ENCODE peak calls at places on chromosomes 7 and 10, in four cellular contexts. One of them, this sample, is unnamed.

GRCh38 chr10:11212686-11213085 is 195.0 kb downstream of the CELF2 start:
- DNase-seq in neural crest cell: no peak
- DNase-seq in ovary: no peak
- DNase-seq in BE2C: no peak
- DNase-seq in this sample: no peak

GRCh38 chr7:34497153-34497777 is 160.8 kb upstream of the NPSR1 start:
- DNase-seq in neural crest cell: peak
- DNase-seq in BE2C: peak
- DNase-seq in ovary: no peak
- DNase-seq in this sample: no peak

GRCh38 chr7:156218544-156219306 is 406.5 kb upstream of the SHH start:
- DNase-seq in neural crest cell: no peak
- DNase-seq in ovary: no peak
- DNase-seq in BE2C: no peak
- DNase-seq in this sample: no peak

GRCh38 chr10:102113261-102113955 is 6.8 kb downstream of the LDB1 start:
- DNase-seq in neural crest cell: no peak
- DNase-seq in BE2C: no peak
- DNase-seq in ovary: no peak
- DNase-seq in this sample: peak

GRCh38 chr10:24579911-24580310 is 143.8 kb downstream of the ARHGAP21 start:
- DNase-seq in neural crest cell: no peak
- DNase-seq in ovary: no peak
- DNase-seq in BE2C: no peak
- DNase-seq in this sample: no peak

GRCh38 chr7:1246170-1246870 is 13.6 kb downstream of the UNCX start:
- DNase-seq in ovary: no peak
- DNase-seq in BE2C: no peak
- DNase-seq in neural crest cell: no peak
- DNase-seq in this sample: no peak

GRCh38 chr10:78900715-78901430 is 167.9 kb upstream of the ZMIZ1 start:
- DNase-seq in BE2C: no peak
- DNase-seq in ovary: no peak
- DNase-seq in neural crest cell: no peak
- DNase-seq in this sample: no peak

GRCh38 chr7:102101111-102101551 is 185.5 kb upstream of the SH2B2 start:
- DNase-seq in ovary: peak
- DNase-seq in BE2C: no peak
- DNase-seq in neural crest cell: no peak
- DNase-seq in this sample: no peak

GRCh38 chr10:102605712-102606111 is 38.6 kb upstream of the TRIM8 start:
- DNase-seq in BE2C: no peak
- DNase-seq in neural crest cell: no peak
- DNase-seq in ovary: no peak
- DNase-seq in this sample: no peak

GRCh38 chr7:100893910-100894763 is 1.6 kb downstream of the ACHE start:
- DNase-seq in BE2C: no peak
- DNase-seq in neural crest cell: no peak
- DNase-seq in ovary: peak
- DNase-seq in this sample: no peak

GRCh38 chr7:27164381-27165088 is 802 bp downstream of the HOXA9 start:
- DNase-seq in ovary: no peak
- DNase-seq in BE2C: no peak
- DNase-seq in neural crest cell: no peak
- DNase-seq in this sample: no peak

GRCh38 chr7:2870471-2870941 is 26.4 kb upstream of the GNA12 start:
- DNase-seq in neural crest cell: no peak
- DNase-seq in BE2C: peak
- DNase-seq in ovary: peak
- DNase-seq in this sample: peak

GRCh38 chr7:90945104-90945752 is 319.0 kb upstream of the FZD1 start:
- DNase-seq in neural crest cell: no peak
- DNase-seq in ovary: no peak
- DNase-seq in BE2C: no peak
- DNase-seq in this sample: peak

GRCh38 chr7:15461576-15461975 is 100.2 kb downstream of the AGMO start:
- DNase-seq in neural crest cell: no peak
- DNase-seq in ovary: no peak
- DNase-seq in BE2C: no peak
- DNase-seq in this sample: peak

GRCh38 chr7:75896803-75897327 is 18.0 kb downstream of the RHBDD2 start:
- DNase-seq in BE2C: no peak
- DNase-seq in ovary: peak
- DNase-seq in neural crest cell: no peak
- DNase-seq in this sample: no peak

GRCh38 chr10:46520381-46520780 is 36.1 kb downstream of the GPRIN2 start:
- DNase-seq in ovary: peak
- DNase-seq in neural crest cell: no peak
- DNase-seq in BE2C: no peak
- DNase-seq in this sample: no peak

GRCh38 chr10:480928-481551 is 208.4 kb downstream of the DIP2C start:
- DNase-seq in neural crest cell: no peak
- DNase-seq in BE2C: peak
- DNase-seq in ovary: no peak
- DNase-seq in this sample: peak

GRCh38 chr7:44184221-44184873 is 4.9 kb downstream of the GCK start:
- DNase-seq in BE2C: no peak
- DNase-seq in neural crest cell: no peak
- DNase-seq in ovary: no peak
- DNase-seq in this sample: peak

GRCh38 chr10:98041352-98042043 is 11.1 kb upstream of the CRTAC1 start:
- DNase-seq in BE2C: peak
- DNase-seq in ovary: no peak
- DNase-seq in neural crest cell: peak
- DNase-seq in this sample: peak

GRCh38 chr10:102066421-102067068 is 1.4 kb downstream of the HPS6 start:
- DNase-seq in neural crest cell: no peak
- DNase-seq in BE2C: no peak
- DNase-seq in ovary: no peak
- DNase-seq in this sample: no peak

GRCh38 chr10:4939224-4940072 is 23.8 kb upstream of the AKR1C1 start:
- DNase-seq in neural crest cell: no peak
- DNase-seq in ovary: no peak
- DNase-seq in BE2C: no peak
- DNase-seq in this sample: peak

GRCh38 chr10:1670541-1671365 is 66.6 kb downstream of the ADARB2 start:
- DNase-seq in neural crest cell: no peak
- DNase-seq in BE2C: no peak
- DNase-seq in ovary: no peak
- DNase-seq in this sample: no peak

DNA sequence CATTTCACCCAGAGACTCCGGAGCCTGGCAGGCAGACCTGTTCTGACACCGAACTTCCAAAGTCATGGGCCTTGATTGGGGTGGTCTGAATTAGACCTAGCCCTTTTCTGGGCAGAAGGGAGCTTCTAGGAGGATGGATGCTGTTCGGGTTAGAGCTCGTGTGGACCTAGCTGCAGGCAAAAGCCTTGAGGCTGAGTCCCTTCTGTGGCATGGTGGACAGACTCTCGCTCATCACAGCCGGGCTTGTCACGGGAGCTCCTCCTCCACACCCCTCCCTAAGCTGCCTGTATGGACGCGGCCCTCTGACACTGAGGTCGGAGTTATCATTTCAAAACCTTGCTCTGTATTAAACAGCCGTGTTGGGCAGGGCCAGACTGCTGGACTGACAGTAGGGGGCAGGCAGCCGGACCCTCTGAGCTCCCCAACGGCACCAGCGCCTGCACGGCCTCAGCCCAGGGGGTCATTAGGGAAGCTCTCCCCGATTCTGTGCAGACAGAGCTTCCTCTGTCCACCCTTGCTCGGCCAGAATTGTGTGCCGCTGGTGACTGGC is 2.2 kb downstream of the IRF5 start:
- DNase-seq in BE2C: no peak
- DNase-seq in neural crest cell: no peak
- DNase-seq in ovary: no peak
- DNase-seq in this sample: no peak
- TF ChIP-seq CTCF in BE2C: no peak
- TF ChIP-seq CTCF in neural crest cell: no peak
- TF ChIP-seq CTCF in ovary: no peak
- TF ChIP-seq CTCF in this sample: no peak

GRCh38 chr10:17409170-17409733 is 45.1 kb downstream of the ST8SIA6 start:
- DNase-seq in neural crest cell: no peak
- DNase-seq in ovary: no peak
- DNase-seq in BE2C: no peak
- DNase-seq in this sample: no peak
- TF ChIP-seq CTCF in neural crest cell: peak
- TF ChIP-seq CTCF in ovary: no peak
- TF ChIP-seq CTCF in BE2C: peak
- TF ChIP-seq CTCF in this sample: peak

DNA sequence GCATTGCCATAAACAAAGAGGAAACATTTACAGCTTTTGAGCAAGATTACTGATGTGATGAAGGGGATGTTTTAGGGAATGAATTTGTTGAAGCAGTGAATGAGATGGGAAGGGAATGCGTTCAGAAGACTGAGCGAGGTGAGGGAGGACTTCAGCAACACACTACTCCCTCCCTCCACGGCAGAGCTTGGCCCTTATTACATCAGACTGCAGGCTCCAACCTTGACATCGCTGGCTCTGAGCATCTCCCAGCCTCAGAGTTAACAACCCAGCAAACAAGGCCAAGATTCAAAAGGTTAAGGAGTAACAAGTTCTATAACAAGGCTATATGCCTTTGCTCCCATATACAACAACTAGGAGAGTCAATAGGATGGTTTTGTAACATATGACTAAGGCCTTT is 164.4 kb downstream of the ELMO1 start:
- DNase-seq in BE2C: no peak
- DNase-seq in ovary: peak
- DNase-seq in neural crest cell: no peak
- DNase-seq in this sample: no peak
- TF ChIP-seq CTCF in BE2C: no peak
- TF ChIP-seq CTCF in ovary: no peak
- TF ChIP-seq CTCF in neural crest cell: no peak
- TF ChIP-seq CTCF in this sample: no peak

DNA sequence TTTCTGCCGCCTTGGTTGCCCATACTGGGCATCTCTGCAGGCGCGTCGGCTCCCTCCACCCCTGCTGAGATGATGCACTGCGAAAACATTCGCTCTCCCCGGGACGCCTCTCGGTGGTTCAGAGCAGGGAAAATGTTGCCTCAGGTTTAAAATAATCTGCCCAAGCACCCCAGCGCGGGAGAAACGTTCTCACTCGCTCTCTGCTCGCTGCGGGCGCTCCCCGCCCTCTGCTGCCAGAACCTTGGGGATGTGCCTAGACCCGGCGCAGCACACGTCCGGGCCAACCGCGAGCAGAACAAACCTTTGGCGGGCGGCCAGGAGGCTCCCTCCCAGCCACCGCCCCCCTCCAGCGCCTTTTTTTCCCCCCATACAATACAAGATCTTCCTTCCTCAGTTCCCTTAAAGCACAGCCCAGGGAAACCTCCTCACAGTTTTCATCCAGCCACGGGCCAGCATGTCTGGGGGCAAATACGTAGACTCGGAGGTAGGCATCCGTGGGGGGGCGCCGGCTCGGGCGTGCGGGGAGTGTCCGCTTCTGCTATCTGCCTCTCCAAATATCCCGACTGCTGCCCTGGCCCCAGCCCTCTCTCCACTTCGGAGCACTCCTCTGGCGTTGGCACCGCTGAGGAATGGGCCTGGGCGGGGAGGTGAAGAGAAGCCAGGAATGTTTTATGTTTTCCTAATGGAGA is at the start of gene CAV1:
- DNase-seq in BE2C: no peak
- DNase-seq in ovary: peak
- DNase-seq in neural crest cell: peak
- DNase-seq in this sample: peak
- TF ChIP-seq CTCF in BE2C: no peak
- TF ChIP-seq CTCF in ovary: no peak
- TF ChIP-seq CTCF in neural crest cell: no peak
- TF ChIP-seq CTCF in this sample: peak